ENCODE peak calls at places on chromosomes 13 and 19, in eight cellular contexts. K is GM23338, F is Karpas-422, X is fibroblast of lung, J is hepatocyte, T is mammary epithelial cell, S is HCT116, M is K562. W is an unnamed sample. For H3K4me1 and H4K20me1, the result is how much of the 10 kb centered on the place peaks cover.

GRCh38 chr13:29081036-29081435 is 260.9 kb downstream of the MTUS2 start:
- DNase-seq in K (no peak), F (peak), X (no peak), J (no peak), T (no peak), S (no peak), M (no peak), W (no peak)

GRCh38 chr19:50417850-50418185 is 920 bp upstream of the SPIB start:
- DNase-seq in K (no peak), F (no peak), X (no peak), J (no peak), T (no peak), S (no peak), M (no peak), W (no peak)

GRCh38 chr19:58514564-58515020 is 2.8 kb upstream of the SLC27A5 start:
- DNase-seq in K (no peak), F (peak), X (no peak), J (no peak), T (no peak), S (no peak), M (no peak), W (no peak)

GRCh38 chr19:13574933-13575332 is 68.7 kb upstream of the CACNA1A start:
- DNase-seq in K (peak), F (no peak), X (no peak), J (no peak), T (no peak), S (peak), M (peak), W (peak)

GRCh38 chr13:57631607-57632275 is at the start of gene PCDH17:
- DNase-seq in K (peak), F (no peak), X (peak), J (peak), T (no peak), S (no peak), M (no peak), W (peak)

GRCh38 chr19:17779281-17779930 is 15.5 kb upstream of the B3GNT3 start:
- DNase-seq in K (peak), F (no peak), X (peak), J (peak), T (no peak), S (peak), M (peak), W (peak)

GRCh38 chr13:76783798-76784197 is 102.4 kb downstream of the KCTD12 start:
- DNase-seq in K (peak), F (no peak), X (no peak), J (no peak), T (peak), S (no peak), M (no peak), W (peak)

GRCh38 chr19:55418185-55418584 is 10.6 kb upstream of the UBE2S start:
- DNase-seq in K (peak), F (peak), X (peak), J (peak), T (peak), S (peak), M (peak), W (peak)

GRCh38 chr13:84609716-84610115 is 727.4 kb upstream of the SLITRK1 start:
- DNase-seq in K (no peak), F (no peak), X (peak), J (peak), T (peak), S (no peak), M (no peak), W (no peak)

GRCh38 chr19:42076375-42076944 is 494 bp downstream of the ZNF574 start:
- DNase-seq in K (peak), F (peak), X (no peak), J (no peak), T (no peak), S (no peak), M (no peak), W (no peak)

GRCh38 chr19:35639863-35640262 is 1.7 kb upstream of the ETV2 start:
- DNase-seq in K (no peak), F (no peak), X (no peak), J (no peak), T (no peak), S (no peak), M (no peak), W (no peak)

GRCh38 chr19:33578697-33579096 is 43.1 kb upstream of the CHST8 start:
- DNase-seq in K (no peak), F (no peak), X (no peak), J (no peak), T (no peak), S (no peak), M (no peak), W (no peak)

GRCh38 chr19:39845621-39846175 is 481 bp downstream of the FBL start:
- DNase-seq in K (peak), F (peak), X (no peak), J (peak), T (peak), S (no peak), M (peak), W (peak)

GRCh38 chr13:93422980-93423554 is 196.5 kb downstream of the GPC6 start:
- DNase-seq in K (no peak), F (no peak), X (no peak), J (no peak), T (no peak), S (no peak), M (no peak), W (no peak)

GRCh38 chr13:114121496-114122466 is 10.6 kb downstream of the RASA3 start:
- DNase-seq in K (no peak), F (no peak), X (no peak), J (no peak), T (no peak), S (no peak), M (no peak), W (peak)

GRCh38 chr13:48562296-48563066 is 29.6 kb upstream of the RCBTB2 start:
- DNase-seq in K (no peak), F (peak), X (peak), J (no peak), T (peak), S (no peak), M (no peak), W (no peak)

GRCh38 chr13:33349996-33350826 is 64.7 kb upstream of the STARD13 start:
- DNase-seq in K (peak), F (no peak), X (peak), J (peak), T (no peak), S (no peak), M (no peak), W (peak)

GRCh38 chr19:36254848-36255247 is 39.9 kb downstream of the ZNF146 start:
- DNase-seq in K (no peak), F (no peak), X (no peak), J (no peak), T (no peak), S (no peak), M (no peak), W (no peak)

GRCh38 chr19:49549045-49549444 is 21.2 kb downstream of the RCN3 start:
- DNase-seq in K (no peak), F (no peak), X (no peak), J (no peak), T (no peak), S (no peak), M (no peak), W (no peak)

GRCh38 chr19:7618771-7619510 is 10.4 kb downstream of the XAB2 start:
- DNase-seq in K (no peak), F (no peak), X (no peak), J (no peak), T (no peak), S (no peak), M (no peak), W (no peak)

GRCh38 chr19:49438261-49438660 is 3.1 kb downstream of the SLC17A7 start:
- DNase-seq in K (no peak), F (no peak), X (no peak), J (no peak), T (no peak), S (no peak), M (no peak), W (no peak)

GRCh38 chr19:49896863-49897621 is at the start of gene IL4I1:
- DNase-seq in K (no peak), F (no peak), X (peak), J (no peak), T (no peak), S (no peak), M (no peak), W (no peak)

GRCh38 chr13:31172001-31172400 is 10.3 kb upstream of the HSPH1 start:
- DNase-seq in K (no peak), F (no peak), X (peak), J (no peak), T (peak), S (no peak), M (no peak), W (no peak)

GRCh38 chr13:73416093-73416492 is 357.3 kb downstream of the KLF5 start:
- DNase-seq in K (no peak), F (no peak), X (peak), J (no peak), T (no peak), S (no peak), M (no peak), W (peak)

GRCh38 chr19:55118401-55118991 is 1.1 kb upstream of the PPP1R12C start:
- DNase-seq in K (peak), F (no peak), X (no peak), J (peak), T (no peak), S (no peak), M (peak), W (peak)

GRCh38 chr13:26022538-26023292 is 29.1 kb downstream of the SHISA2 start:
- DNase-seq in K (no peak), F (no peak), X (peak), J (peak), T (peak), S (no peak), M (no peak), W (no peak)

GRCh38 chr19:47312366-47313006 is 2.8 kb downstream of the C5AR1 start:
- DNase-seq in K (no peak), F (no peak), X (no peak), J (no peak), T (no peak), S (no peak), M (no peak), W (no peak)
- H3K4me3 ChIP-seq in K (no peak), F (no peak), X (no peak), J (no peak), T (no peak), S (no peak), M (no peak), W (no peak)

GRCh38 chr19:2084993-2085720 is 11.0 kb downstream of the MOB3A start:
- DNase-seq in K (no peak), F (peak), X (peak), J (no peak), T (peak), S (no peak), M (no peak), W (no peak)
- H3K4me1 ChIP-seq in K (under half), F (half or more), X (under half), J (under half), T (half or more), S (half or more), M (half or more), W (under half)

GRCh38 chr19:5036733-5037681 is 68.1 kb downstream of the KDM4B start:
- DNase-seq in K (no peak), F (no peak), X (peak), J (no peak), T (peak), S (no peak), M (no peak), W (no peak)
- H4K20me1 ChIP-seq in K (under half), F (under half), X (under half), J (under half), T (under half), S (under half), M (under half), W (half or more)

DNA sequence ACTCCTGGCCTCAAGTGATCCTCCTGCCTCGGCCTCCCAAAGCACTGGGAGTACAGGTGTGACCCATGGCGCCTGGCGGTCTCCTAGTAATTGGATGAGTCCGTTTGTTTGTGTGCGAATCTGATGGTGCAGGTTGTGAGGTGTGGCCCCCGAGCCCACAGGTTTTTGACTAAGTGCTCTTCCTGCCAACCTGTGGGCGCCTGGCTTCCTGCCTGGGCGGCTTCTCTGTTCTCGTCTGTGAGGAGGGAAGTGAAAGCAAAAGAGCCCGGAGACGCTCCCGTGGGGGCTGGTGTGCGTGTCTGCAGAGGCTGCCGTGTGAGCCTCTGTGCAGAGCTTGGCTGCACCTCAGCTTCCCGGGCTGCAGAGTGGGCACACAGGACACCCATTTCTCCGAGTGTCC is 10.0 kb downstream of the ARHGAP45 start:
- DNase-seq in K (no peak), F (peak), X (no peak), J (no peak), T (peak), S (no peak), M (no peak), W (no peak)
- H3K4me3 ChIP-seq in K (no peak), F (peak), X (no peak), J (no peak), T (peak), S (no peak), M (no peak), W (no peak)

GRCh38 chr13:46795321-46795720 is 1.6 kb downstream of the ESD start:
- DNase-seq in K (peak), F (no peak), X (peak), J (no peak), T (no peak), S (no peak), M (peak), W (peak)
- H3K4me1 ChIP-seq in K (under half), F (under half), X (under half), J (under half), T (under half), S (under half), M (under half), W (under half)

GRCh38 chr19:2454199-2454961 is 2.4 kb downstream of the LMNB2 start:
- DNase-seq in K (no peak), F (no peak), X (no peak), J (no peak), T (no peak), S (no peak), M (no peak), W (no peak)

GRCh38 chr19:2455481-2456300 is 1.1 kb downstream of the LMNB2 start:
- DNase-seq in K (no peak), F (peak), X (no peak), J (peak), T (peak), S (no peak), M (peak), W (peak)

GRCh38 chr19:2456301-2456570 is 523 bp downstream of the LMNB2 start:
- DNase-seq in K (no peak), F (no peak), X (no peak), J (no peak), T (no peak), S (no peak), M (no peak), W (no peak)

GRCh38 chr19:2453431-2454025 is 3.2 kb downstream of the LMNB2 start:
- DNase-seq in K (no peak), F (no peak), X (no peak), J (no peak), T (no peak), S (no peak), M (no peak), W (no peak)

GRCh38 chr19:2454962-2455409 is 1.8 kb downstream of the LMNB2 start:
- DNase-seq in K (no peak), F (no peak), X (no peak), J (no peak), T (no peak), S (no peak), M (no peak), W (no peak)
- H4K20me1 ChIP-seq in K (under half), F (under half), X (under half), J (under half), T (under half), S (under half), M (under half), W (half or more)

DNA sequence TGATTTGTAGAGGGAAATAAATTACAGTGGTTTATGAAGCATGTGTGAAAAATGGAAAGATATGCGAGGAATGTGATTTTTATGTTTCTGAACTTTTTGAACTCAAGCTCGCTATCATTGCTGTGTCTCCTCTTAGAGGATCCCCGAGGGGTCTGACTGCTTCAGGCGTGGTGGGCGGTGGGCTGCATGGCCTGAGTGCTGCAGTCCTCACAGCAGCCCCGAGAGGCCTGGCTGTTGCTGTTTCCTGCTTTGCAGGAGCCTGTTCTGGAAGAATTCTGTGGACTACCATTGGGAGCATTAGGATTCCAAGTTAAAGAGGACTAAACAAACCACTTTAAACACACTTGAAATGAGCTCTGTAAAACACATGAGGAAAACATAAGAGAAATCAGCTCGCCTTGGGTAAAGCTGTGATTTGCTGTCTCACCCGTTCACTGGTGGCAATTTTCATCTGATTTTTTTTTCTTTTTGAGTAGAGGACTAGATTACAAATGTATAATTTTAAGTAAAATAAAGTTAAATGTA is 95.9 kb downstream of the ARHGEF7 start:
- DNase-seq in K (no peak), F (no peak), X (no peak), J (no peak), T (no peak), S (no peak), M (no peak), W (no peak)
- H3K4me3 ChIP-seq in K (no peak), F (no peak), X (peak), J (no peak), T (no peak), S (no peak), M (no peak), W (no peak)

GRCh38 chr13:90402102-90402501 is 945.4 kb upstream of the MIR17HG start:
- DNase-seq in K (no peak), F (no peak), X (no peak), J (no peak), T (no peak), S (no peak), M (no peak), W (no peak)

GRCh38 chr13:90400372-90400771 is 947.1 kb upstream of the MIR17HG start:
- DNase-seq in K (no peak), F (no peak), X (no peak), J (no peak), T (no peak), S (no peak), M (no peak), W (no peak)

GRCh38 chr13:90403330-90404082 is 944.0 kb upstream of the MIR17HG start:
- DNase-seq in K (no peak), F (no peak), X (no peak), J (no peak), T (no peak), S (no peak), M (no peak), W (no peak)

GRCh38 chr13:90402613-90403012 is 944.9 kb upstream of the MIR17HG start:
- DNase-seq in K (no peak), F (no peak), X (no peak), J (no peak), T (no peak), S (no peak), M (no peak), W (no peak)
- H3K4me1 ChIP-seq in K (under half), F (under half), X (under half), J (under half), T (under half), S (under half), M (under half), W (under half)